ENCODE peak calls at places on chromosomes 5 and 9, in six cellular contexts. W is activated CD4-positive, alpha-beta T cell treated with anti-CD3 and anti-CD28 coated beads for 36 hours; U is activated B cell treated with CpG ODN at 0.5 μM for 24 hours; K is effector memory CD8-positive, alpha-beta T cell; V is progenitor cell of endocrine pancreas; A is NCI-H1105. D is an unnamed sample.
A peak's percentile ranks its signal among the peaks of the same experiment; 100 is the strongest.

GRCh38 chr9:35827486-35827885 is 1.0 kb downstream of the FAM221B start:
- DNase-seq in W (no peak), U (no peak), K (no peak), V (no peak), A (no peak), D (no peak)

GRCh38 chr5:51652980-51653379 is 269.7 kb downstream of the ISL1 start:
- DNase-seq in W (no peak), U (no peak), K (no peak), V (no peak), A (no peak), D (no peak)

GRCh38 chr5:43581398-43581797 is 21.6 kb upstream of the NNT start:
- DNase-seq in W (no peak), U (no peak), K (no peak), V (no peak), A (no peak), D (no peak)

GRCh38 chr9:107615325-107615724 is 125.8 kb upstream of the KLF4 start:
- DNase-seq in W (no peak), U (no peak), K (no peak), V (no peak), A (no peak), D (no peak)

GRCh38 chr5:143782588-143783386 is 29.2 kb upstream of the HMHB1 start:
- DNase-seq in W (no peak), U (no peak), K (no peak), V (no peak), A (no peak), D (no peak)

GRCh38 chr9:120845255-120845654 is 2.5 kb upstream of the PSMD5 start:
- DNase-seq in W (peak; percentile 79), U (no peak), K (no peak), V (no peak), A (no peak), D (peak; percentile 54)

GRCh38 chr5:58670620-58671019 is 87.7 kb downstream of the RAB3C start:
- DNase-seq in W (no peak), U (no peak), K (no peak), V (no peak), A (no peak), D (no peak)

GRCh38 chr5:27328480-27328879 is 290.1 kb upstream of the CDH9 start:
- DNase-seq in W (no peak), U (no peak), K (no peak), V (no peak), A (no peak), D (no peak)

GRCh38 chr9:110143969-110144545 is 63.9 kb downstream of the C9orf152 start:
- DNase-seq in W (peak; percentile 66), U (no peak), K (no peak), V (no peak), A (no peak), D (no peak)

GRCh38 chr9:22976454-22976853 is 529.8 kb downstream of the DMRTA1 start:
- DNase-seq in W (no peak), U (no peak), K (no peak), V (no peak), A (no peak), D (no peak)

GRCh38 chr5:6483880-6484382 is 35.3 kb downstream of the UBE2QL1 start:
- DNase-seq in W (peak; percentile 44), U (no peak), K (no peak), V (no peak), A (no peak), D (no peak)

GRCh38 chr9:88197016-88197415 is 58.7 kb upstream of the SPATA31C2 start:
- DNase-seq in W (no peak), U (no peak), K (no peak), V (no peak), A (no peak), D (no peak)

GRCh38 chr9:135224286-135224871 is 136.9 kb downstream of the OLFM1 start:
- DNase-seq in W (no peak), U (no peak), K (no peak), V (no peak), A (no peak), D (no peak)

GRCh38 chr9:37119360-37119759 is 1.0 kb upstream of the ZCCHC7 start:
- DNase-seq in W (no peak), U (no peak), K (no peak), V (no peak), A (no peak), D (no peak)

GRCh38 chr9:83574482-83574881 is 36.3 kb upstream of the FRMD3 start:
- DNase-seq in W (no peak), U (no peak), K (no peak), V (no peak), A (no peak), D (no peak)